ENCODE peak calls at places on chromosomes 6 and 20, in seven cellular contexts. One of them, this sample, is unnamed.

GRCh38 chr6:88008411-88008810 is 39.2 kb upstream of the SPACA1 start:
- DNase-seq in neural progenitor cell: no peak
- DNase-seq in GM12878: no peak
- DNase-seq in H1: no peak
- DNase-seq in fibroblast of lung: peak; percentile 10
- DNase-seq in HCT116: no peak
- DNase-seq in HepG2: no peak
- DNase-seq in this sample: no peak

GRCh38 chr6:64811145-64811544 is 895.9 kb downstream of the EYS start:
- DNase-seq in HCT116: no peak
- DNase-seq in GM12878: no peak
- DNase-seq in H1: no peak
- DNase-seq in fibroblast of lung: no peak
- DNase-seq in neural progenitor cell: no peak
- DNase-seq in HepG2: no peak
- DNase-seq in this sample: peak; percentile 56

GRCh38 chr20:2657241-2657640 is 4.8 kb downstream of the NOP56 start:
- DNase-seq in HepG2: no peak
- DNase-seq in H1: no peak
- DNase-seq in neural progenitor cell: no peak
- DNase-seq in fibroblast of lung: no peak
- DNase-seq in GM12878: no peak
- DNase-seq in HCT116: no peak
- DNase-seq in this sample: no peak

GRCh38 chr6:27049863-27050781 is 197.4 kb upstream of the PRSS16 start:
- DNase-seq in HCT116: no peak
- DNase-seq in H1: no peak
- DNase-seq in HepG2: no peak
- DNase-seq in neural progenitor cell: peak; percentile 74
- DNase-seq in fibroblast of lung: no peak
- DNase-seq in GM12878: no peak
- DNase-seq in this sample: no peak

GRCh38 chr20:25195962-25196700 is 619 bp downstream of the ENTPD6 start:
- DNase-seq in HCT116: peak; percentile 28
- DNase-seq in HepG2: peak; percentile 42
- DNase-seq in neural progenitor cell: peak; percentile 66
- DNase-seq in GM12878: no peak
- DNase-seq in fibroblast of lung: peak; percentile 15
- DNase-seq in H1: peak; percentile 74
- DNase-seq in this sample: no peak

GRCh38 chr20:10779911-10780310 is 106.1 kb upstream of the JAG1 start:
- DNase-seq in HepG2: no peak
- DNase-seq in HCT116: no peak
- DNase-seq in fibroblast of lung: no peak
- DNase-seq in neural progenitor cell: no peak
- DNase-seq in GM12878: no peak
- DNase-seq in H1: no peak
- DNase-seq in this sample: no peak

GRCh38 chr20:37346526-37347346 is 796 bp downstream of the SRC start:
- DNase-seq in H1: no peak
- DNase-seq in neural progenitor cell: peak; percentile 63
- DNase-seq in HCT116: no peak
- DNase-seq in HepG2: no peak
- DNase-seq in GM12878: no peak
- DNase-seq in fibroblast of lung: no peak
- DNase-seq in this sample: no peak

GRCh38 chr20:2783908-2784566 is 16.4 kb downstream of the CPXM1 start:
- DNase-seq in neural progenitor cell: no peak
- DNase-seq in GM12878: no peak
- DNase-seq in H1: no peak
- DNase-seq in HCT116: no peak
- DNase-seq in fibroblast of lung: no peak
- DNase-seq in HepG2: no peak
- DNase-seq in this sample: no peak

GRCh38 chr6:40779399-40779798 is 192.2 kb upstream of the LRFN2 start:
- DNase-seq in HCT116: peak; percentile 34
- DNase-seq in GM12878: no peak
- DNase-seq in neural progenitor cell: no peak
- DNase-seq in HepG2: no peak
- DNase-seq in H1: no peak
- DNase-seq in fibroblast of lung: peak; percentile 70
- DNase-seq in this sample: no peak

GRCh38 chr6:81774542-81774941 is 22.1 kb upstream of the TENT5A start:
- DNase-seq in H1: no peak
- DNase-seq in HCT116: no peak
- DNase-seq in fibroblast of lung: no peak
- DNase-seq in neural progenitor cell: no peak
- DNase-seq in GM12878: no peak
- DNase-seq in HepG2: peak; percentile 86
- DNase-seq in this sample: no peak

GRCh38 chr6:137764464-137764863 is 102.6 kb upstream of the TNFAIP3 start:
- DNase-seq in H1: no peak
- DNase-seq in HepG2: no peak
- DNase-seq in fibroblast of lung: peak; percentile 89
- DNase-seq in GM12878: no peak
- DNase-seq in neural progenitor cell: no peak
- DNase-seq in HCT116: no peak
- DNase-seq in this sample: no peak

GRCh38 chr20:58482416-58482815 is 32.8 kb downstream of the APCDD1L start:
- DNase-seq in neural progenitor cell: no peak
- DNase-seq in HepG2: no peak
- DNase-seq in H1: no peak
- DNase-seq in GM12878: no peak
- DNase-seq in fibroblast of lung: peak; percentile 43
- DNase-seq in HCT116: no peak
- DNase-seq in this sample: no peak

GRCh38 chr6:30820196-30820595 is 64.1 kb upstream of the DDR1 start:
- DNase-seq in neural progenitor cell: no peak
- DNase-seq in GM12878: no peak
- DNase-seq in HepG2: peak; percentile 65
- DNase-seq in HCT116: peak; percentile 73
- DNase-seq in fibroblast of lung: peak; percentile 83
- DNase-seq in H1: no peak
- DNase-seq in this sample: no peak

GRCh38 chr6:404685-405423 is 13.3 kb downstream of the IRF4 start:
- DNase-seq in GM12878: no peak
- DNase-seq in HCT116: no peak
- DNase-seq in fibroblast of lung: no peak
- DNase-seq in H1: no peak
- DNase-seq in HepG2: no peak
- DNase-seq in neural progenitor cell: no peak
- DNase-seq in this sample: no peak

GRCh38 chr6:155154158-155154830 is 109.5 kb upstream of the CLDN20 start:
- DNase-seq in HepG2: peak; percentile 30
- DNase-seq in fibroblast of lung: peak; percentile 97
- DNase-seq in GM12878: no peak
- DNase-seq in neural progenitor cell: no peak
- DNase-seq in HCT116: no peak
- DNase-seq in H1: no peak
- DNase-seq in this sample: peak; percentile 80

GRCh38 chr20:48769111-48769879 is 58.5 kb downstream of the PREX1 start:
- DNase-seq in H1: no peak
- DNase-seq in fibroblast of lung: peak; percentile 20
- DNase-seq in HCT116: no peak
- DNase-seq in neural progenitor cell: no peak
- DNase-seq in GM12878: no peak
- DNase-seq in HepG2: no peak
- DNase-seq in this sample: no peak

GRCh38 chr6:130447374-130447773 is 81.6 kb downstream of the TMEM200A start:
- DNase-seq in HCT116: no peak
- DNase-seq in HepG2: no peak
- DNase-seq in neural progenitor cell: no peak
- DNase-seq in fibroblast of lung: peak; percentile 44
- DNase-seq in GM12878: no peak
- DNase-seq in H1: no peak
- DNase-seq in this sample: peak; percentile 22

GRCh38 chr20:53100476-53100911 is 128.3 kb downstream of the TSHZ2 start:
- DNase-seq in HepG2: no peak
- DNase-seq in HCT116: no peak
- DNase-seq in H1: no peak
- DNase-seq in GM12878: no peak
- DNase-seq in neural progenitor cell: peak; percentile 59
- DNase-seq in fibroblast of lung: peak; percentile 41
- DNase-seq in this sample: no peak

GRCh38 chr6:31114540-31114876 is at the start of gene PSORS1C1:
- DNase-seq in HCT116: peak; percentile 90
- DNase-seq in HepG2: peak; percentile 49
- DNase-seq in H1: no peak
- DNase-seq in GM12878: no peak
- DNase-seq in neural progenitor cell: no peak
- DNase-seq in fibroblast of lung: peak; percentile 97
- DNase-seq in this sample: no peak

GRCh38 chr6:53492860-53493634 is 51.9 kb downstream of the GCLC start:
- DNase-seq in HepG2: peak; percentile 59
- DNase-seq in H1: peak; percentile 49
- DNase-seq in GM12878: no peak
- DNase-seq in fibroblast of lung: peak; percentile 71
- DNase-seq in neural progenitor cell: peak; percentile 51
- DNase-seq in HCT116: peak; percentile 34
- DNase-seq in this sample: peak; percentile 57

GRCh38 chr6:42251911-42252637 is 34.4 kb upstream of the MRPS10 start:
- DNase-seq in H1: no peak
- DNase-seq in GM12878: no peak
- DNase-seq in fibroblast of lung: peak; percentile 58
- DNase-seq in neural progenitor cell: no peak
- DNase-seq in HepG2: peak; percentile 42
- DNase-seq in HCT116: no peak
- DNase-seq in this sample: no peak

GRCh38 chr6:47188588-47189021 is 121.1 kb downstream of the TNFRSF21 start:
- DNase-seq in H1: no peak
- DNase-seq in fibroblast of lung: peak; percentile 87
- DNase-seq in HepG2: peak; percentile 95
- DNase-seq in neural progenitor cell: no peak
- DNase-seq in GM12878: no peak
- DNase-seq in HCT116: peak; percentile 80
- DNase-seq in this sample: no peak

GRCh38 chr6:15312500-15312899 is 66.6 kb downstream of the JARID2 start:
- DNase-seq in GM12878: no peak
- DNase-seq in neural progenitor cell: no peak
- DNase-seq in HCT116: no peak
- DNase-seq in HepG2: no peak
- DNase-seq in H1: no peak
- DNase-seq in fibroblast of lung: peak; percentile 53
- DNase-seq in this sample: no peak

GRCh38 chr6:15310680-15311079 is 64.8 kb downstream of the JARID2 start:
- DNase-seq in H1: peak; percentile 41
- DNase-seq in HepG2: no peak
- DNase-seq in neural progenitor cell: no peak
- DNase-seq in GM12878: no peak
- DNase-seq in HCT116: no peak
- DNase-seq in fibroblast of lung: peak; percentile 60
- DNase-seq in this sample: no peak

GRCh38 chr6:15309611-15310283 is 63.9 kb downstream of the JARID2 start:
- DNase-seq in fibroblast of lung: no peak
- DNase-seq in H1: peak; percentile 29
- DNase-seq in neural progenitor cell: no peak
- DNase-seq in HCT116: no peak
- DNase-seq in HepG2: no peak
- DNase-seq in GM12878: no peak
- DNase-seq in this sample: no peak

GRCh38 chr6:15316754-15317153 is 70.9 kb downstream of the JARID2 start:
- DNase-seq in GM12878: no peak
- DNase-seq in fibroblast of lung: no peak
- DNase-seq in HCT116: no peak
- DNase-seq in HepG2: peak; percentile 61
- DNase-seq in H1: peak; percentile 37
- DNase-seq in neural progenitor cell: no peak
- DNase-seq in this sample: no peak

GRCh38 chr6:15313367-15313766 is 67.5 kb downstream of the JARID2 start:
- DNase-seq in H1: peak; percentile 41
- DNase-seq in HCT116: no peak
- DNase-seq in GM12878: no peak
- DNase-seq in fibroblast of lung: no peak
- DNase-seq in HepG2: no peak
- DNase-seq in neural progenitor cell: no peak
- DNase-seq in this sample: peak; percentile 92
- H3K9ac ChIP-seq in H1: no peak overlapping the region
- H3K9ac ChIP-seq in HCT116: no peak overlapping the region
- H3K9ac ChIP-seq in GM12878: peak overlapping the region; percentile 67
- H3K9ac ChIP-seq in fibroblast of lung: no peak overlapping the region
- H3K9ac ChIP-seq in HepG2: no peak overlapping the region
- H3K9ac ChIP-seq in neural progenitor cell: no peak overlapping the region
- H3K9ac ChIP-seq in this sample: no peak overlapping the region

GRCh38 chr6:159170999-159171712 is 2.0 kb downstream of the FNDC1 start:
- DNase-seq in fibroblast of lung: peak; percentile 91
- DNase-seq in neural progenitor cell: peak; percentile 22
- DNase-seq in GM12878: no peak
- DNase-seq in H1: no peak
- DNase-seq in HCT116: no peak
- DNase-seq in HepG2: no peak
- DNase-seq in this sample: no peak
- H3K4me3 ChIP-seq in fibroblast of lung: no peak overlapping the region
- H3K4me3 ChIP-seq in neural progenitor cell: no peak overlapping the region
- H3K4me3 ChIP-seq in GM12878: no peak overlapping the region
- H3K4me3 ChIP-seq in H1: no peak overlapping the region
- H3K4me3 ChIP-seq in HCT116: no peak overlapping the region
- H3K4me3 ChIP-seq in HepG2: no peak overlapping the region
- H3K4me3 ChIP-seq in this sample: no peak overlapping the region

GRCh38 chr6:134626131-134626530 is 308.2 kb upstream of the SGK1 start:
- DNase-seq in HepG2: no peak
- DNase-seq in neural progenitor cell: no peak
- DNase-seq in HCT116: no peak
- DNase-seq in fibroblast of lung: peak; percentile 50
- DNase-seq in H1: no peak
- DNase-seq in GM12878: no peak
- DNase-seq in this sample: no peak

GRCh38 chr6:134626589-134626988 is 308.7 kb upstream of the SGK1 start:
- DNase-seq in HCT116: no peak
- DNase-seq in GM12878: no peak
- DNase-seq in HepG2: no peak
- DNase-seq in fibroblast of lung: no peak
- DNase-seq in neural progenitor cell: no peak
- DNase-seq in H1: no peak
- DNase-seq in this sample: no peak

GRCh38 chr6:134628154-134628553 is 310.2 kb upstream of the SGK1 start:
- DNase-seq in neural progenitor cell: no peak
- DNase-seq in fibroblast of lung: no peak
- DNase-seq in H1: no peak
- DNase-seq in HCT116: no peak
- DNase-seq in GM12878: no peak
- DNase-seq in HepG2: no peak
- DNase-seq in this sample: no peak

GRCh38 chr6:134630468-134631180 is 312.7 kb upstream of the SGK1 start:
- DNase-seq in fibroblast of lung: no peak
- DNase-seq in neural progenitor cell: no peak
- DNase-seq in H1: no peak
- DNase-seq in HCT116: no peak
- DNase-seq in HepG2: no peak
- DNase-seq in GM12878: no peak
- DNase-seq in this sample: no peak

GRCh38 chr6:134627707-134628106 is 309.8 kb upstream of the SGK1 start:
- DNase-seq in neural progenitor cell: no peak
- DNase-seq in H1: no peak
- DNase-seq in GM12878: no peak
- DNase-seq in HCT116: no peak
- DNase-seq in fibroblast of lung: no peak
- DNase-seq in HepG2: no peak
- DNase-seq in this sample: no peak
- TF ChIP-seq EZH2 in neural progenitor cell: no peak
- TF ChIP-seq EZH2 in H1: no peak
- TF ChIP-seq EZH2 in GM12878: no peak
- TF ChIP-seq EZH2 in HCT116: no peak
- TF ChIP-seq EZH2 in fibroblast of lung: no peak
- TF ChIP-seq EZH2 in HepG2: no peak
- TF ChIP-seq EZH2 in this sample: no peak

GRCh38 chr20:42181064-42181463 is 562.9 kb upstream of the CHD6 start:
- DNase-seq in HCT116: no peak
- DNase-seq in fibroblast of lung: no peak
- DNase-seq in neural progenitor cell: peak; percentile 18
- DNase-seq in HepG2: no peak
- DNase-seq in H1: no peak
- DNase-seq in GM12878: no peak
- DNase-seq in this sample: no peak
- H3K9ac ChIP-seq in HCT116: no peak overlapping the region
- H3K9ac ChIP-seq in fibroblast of lung: no peak overlapping the region
- H3K9ac ChIP-seq in neural progenitor cell: no peak overlapping the region
- H3K9ac ChIP-seq in HepG2: no peak overlapping the region
- H3K9ac ChIP-seq in H1: no peak overlapping the region
- H3K9ac ChIP-seq in GM12878: no peak overlapping the region
- H3K9ac ChIP-seq in this sample: no peak overlapping the region

This sample was measured in SK-N-MC.